ENCODE peak calls at places on chromosomes 12 and 14, in four cellular contexts. One of them, this sample, is unnamed.

GRCh38 chr12:110251381-110251780 is 29.7 kb upstream of the ATP2A2 start:
- DNase-seq in foreskin keratinocyte: no peak
- DNase-seq in GM23248: no peak
- DNase-seq in IMR-90: no peak
- DNase-seq in this sample: no peak

GRCh38 chr12:67482751-67483661 is 165.5 kb upstream of the DYRK2 start:
- DNase-seq in foreskin keratinocyte: no peak
- DNase-seq in GM23248: peak; percentile 59
- DNase-seq in IMR-90: peak; percentile 56
- DNase-seq in this sample: peak; percentile 33

GRCh38 chr14:101480022-101480746 is 81.1 kb upstream of the DIO3 start:
- DNase-seq in IMR-90: no peak
- DNase-seq in GM23248: no peak
- DNase-seq in foreskin keratinocyte: no peak
- DNase-seq in this sample: no peak

GRCh38 chr12:1830981-1831930 is 10.9 kb downstream of the LRTM2 start:
- DNase-seq in GM23248: peak; percentile 71
- DNase-seq in IMR-90: peak; percentile 64
- DNase-seq in foreskin keratinocyte: peak; percentile 18
- DNase-seq in this sample: peak; percentile 26

GRCh38 chr12:52221912-52222457 is 11.1 kb upstream of the KRT7 start:
- DNase-seq in foreskin keratinocyte: no peak
- DNase-seq in GM23248: peak; percentile 89
- DNase-seq in IMR-90: peak; percentile 25
- DNase-seq in this sample: peak; percentile 77

GRCh38 chr12:121632069-121632970 is 6.0 kb downstream of the ORAI1 start:
- DNase-seq in foreskin keratinocyte: no peak
- DNase-seq in GM23248: no peak
- DNase-seq in IMR-90: peak; percentile 67
- DNase-seq in this sample: no peak

GRCh38 chr12:94286580-94287244 is 138.3 kb downstream of the PLXNC1 start:
- DNase-seq in foreskin keratinocyte: no peak
- DNase-seq in GM23248: no peak
- DNase-seq in IMR-90: no peak
- DNase-seq in this sample: no peak

GRCh38 chr14:90105756-90106155 is 44.0 kb downstream of the KCNK13 start:
- DNase-seq in IMR-90: no peak
- DNase-seq in GM23248: peak; percentile 7
- DNase-seq in foreskin keratinocyte: no peak
- DNase-seq in this sample: no peak

GRCh38 chr12:98220636-98221035 is 294.8 kb upstream of the TMPO start:
- DNase-seq in foreskin keratinocyte: no peak
- DNase-seq in GM23248: no peak
- DNase-seq in IMR-90: no peak
- DNase-seq in this sample: no peak
- H3K27ac ChIP-seq in foreskin keratinocyte: no peak overlapping the region
- H3K27ac ChIP-seq in GM23248: no peak overlapping the region
- H3K27ac ChIP-seq in IMR-90: no peak overlapping the region
- H3K27ac ChIP-seq in this sample: no peak overlapping the region

GRCh38 chr14:105487986-105488777 is 1.5 kb downstream of the CRIP1 start:
- DNase-seq in IMR-90: no peak
- DNase-seq in GM23248: no peak
- DNase-seq in foreskin keratinocyte: no peak
- DNase-seq in this sample: no peak
- H3K27ac ChIP-seq in IMR-90: no peak overlapping the region
- H3K27ac ChIP-seq in GM23248: no peak overlapping the region
- H3K27ac ChIP-seq in foreskin keratinocyte: no peak overlapping the region
- H3K27ac ChIP-seq in this sample: no peak overlapping the region

DNA sequence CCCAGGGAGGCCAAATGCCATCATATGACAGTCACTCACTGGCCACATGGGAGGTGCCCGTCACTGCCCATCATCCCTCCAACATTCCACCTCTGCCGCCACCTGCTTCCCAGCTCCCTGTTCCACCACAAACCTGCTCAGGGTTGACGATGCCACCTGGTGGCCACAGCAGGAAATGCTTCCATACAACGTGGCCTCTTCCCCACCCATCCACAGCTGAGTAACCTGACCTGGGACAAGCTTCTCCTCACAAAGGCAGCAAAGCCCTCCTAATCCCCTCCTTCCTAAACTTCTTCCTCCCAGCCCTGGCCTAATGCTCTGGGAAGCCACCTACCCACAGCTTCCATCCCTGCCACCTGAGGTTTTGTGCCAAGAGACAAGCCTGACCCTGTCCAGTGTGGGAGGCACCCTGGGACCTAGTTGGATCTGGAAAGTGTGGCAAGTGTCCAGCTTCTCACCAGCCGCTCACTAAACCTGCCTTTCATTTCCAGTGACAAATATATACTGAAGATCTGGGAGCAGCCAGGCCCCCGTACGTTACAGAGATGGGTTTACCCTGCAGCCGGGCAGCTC is 4.3 kb downstream of the DEGS2 start:
- DNase-seq in foreskin keratinocyte: no peak
- DNase-seq in GM23248: peak; percentile 44
- DNase-seq in IMR-90: no peak
- DNase-seq in this sample: peak; percentile 6
- H3K27ac ChIP-seq in foreskin keratinocyte: no peak overlapping the region
- H3K27ac ChIP-seq in GM23248: no peak overlapping the region
- H3K27ac ChIP-seq in IMR-90: no peak overlapping the region
- H3K27ac ChIP-seq in this sample: peak overlapping the region; percentile 20

DNA sequence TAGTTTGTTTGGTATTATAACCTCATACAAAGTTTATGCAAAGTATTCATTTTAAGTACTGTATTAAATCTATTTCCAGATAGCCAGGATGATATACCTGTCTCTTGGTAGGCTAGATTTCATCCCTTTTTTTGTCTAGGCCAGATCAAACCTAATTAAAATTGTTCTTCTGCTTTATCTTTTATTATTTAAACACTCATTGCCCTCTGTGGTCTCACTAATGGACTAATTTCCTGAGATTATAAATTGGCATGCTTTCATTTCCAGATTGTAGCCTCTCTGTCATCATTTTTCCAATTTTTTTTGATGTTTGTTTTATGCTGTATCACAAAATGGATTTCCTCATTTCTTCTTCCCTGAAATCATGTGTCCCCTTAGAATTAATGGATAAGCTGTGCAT is 85.6 kb upstream of the TMEM263 start:
- DNase-seq in foreskin keratinocyte: no peak
- DNase-seq in GM23248: no peak
- DNase-seq in IMR-90: no peak
- DNase-seq in this sample: no peak
- H3K27ac ChIP-seq in foreskin keratinocyte: no peak overlapping the region
- H3K27ac ChIP-seq in GM23248: no peak overlapping the region
- H3K27ac ChIP-seq in IMR-90: no peak overlapping the region
- H3K27ac ChIP-seq in this sample: no peak overlapping the region

GRCh38 chr14:60632257-60632656 is 17.0 kb downstream of the SIX1 start:
- DNase-seq in IMR-90: no peak
- DNase-seq in foreskin keratinocyte: no peak
- DNase-seq in GM23248: no peak
- DNase-seq in this sample: no peak
- H3K27ac ChIP-seq in IMR-90: no peak overlapping the region
- H3K27ac ChIP-seq in foreskin keratinocyte: no peak overlapping the region
- H3K27ac ChIP-seq in GM23248: no peak overlapping the region
- H3K27ac ChIP-seq in this sample: no peak overlapping the region

GRCh38 chr14:104470588-104470987 is 109.0 kb upstream of the C14orf180 start:
- DNase-seq in IMR-90: no peak
- DNase-seq in GM23248: no peak
- DNase-seq in foreskin keratinocyte: no peak
- DNase-seq in this sample: no peak

GRCh38 chr14:104467236-104467635 is 112.3 kb upstream of the C14orf180 start:
- DNase-seq in GM23248: no peak
- DNase-seq in foreskin keratinocyte: no peak
- DNase-seq in IMR-90: no peak
- DNase-seq in this sample: no peak

GRCh38 chr14:104467641-104468040 is 111.9 kb upstream of the C14orf180 start:
- DNase-seq in foreskin keratinocyte: no peak
- DNase-seq in IMR-90: no peak
- DNase-seq in GM23248: no peak
- DNase-seq in this sample: no peak

GRCh38 chr14:104471114-104471513 is 108.5 kb upstream of the C14orf180 start:
- DNase-seq in IMR-90: no peak
- DNase-seq in GM23248: no peak
- DNase-seq in foreskin keratinocyte: no peak
- DNase-seq in this sample: no peak

GRCh38 chr14:104469591-104469990 is 110.0 kb upstream of the C14orf180 start:
- DNase-seq in foreskin keratinocyte: no peak
- DNase-seq in GM23248: no peak
- DNase-seq in IMR-90: no peak
- DNase-seq in this sample: no peak
- H3K27ac ChIP-seq in foreskin keratinocyte: no peak overlapping the region
- H3K27ac ChIP-seq in GM23248: no peak overlapping the region
- H3K27ac ChIP-seq in IMR-90: no peak overlapping the region
- H3K27ac ChIP-seq in this sample: no peak overlapping the region

GRCh38 chr12:530308-530707 is 70.6 kb downstream of the B4GALNT3 start:
- DNase-seq in GM23248: peak; percentile 89
- DNase-seq in foreskin keratinocyte: peak; percentile 91
- DNase-seq in IMR-90: no peak
- DNase-seq in this sample: peak; percentile 95
- H3K27ac ChIP-seq in GM23248: peak overlapping the region; percentile 59
- H3K27ac ChIP-seq in foreskin keratinocyte: peak overlapping the region; percentile 81
- H3K27ac ChIP-seq in IMR-90: no peak overlapping the region
- H3K27ac ChIP-seq in this sample: peak overlapping the region; percentile 91

GRCh38 chr12:103012884-103013283 is 55.4 kb downstream of the ASCL1 start:
- DNase-seq in foreskin keratinocyte: no peak
- DNase-seq in IMR-90: no peak
- DNase-seq in GM23248: no peak
- DNase-seq in this sample: no peak

GRCh38 chr12:103011974-103012763 is 54.7 kb downstream of the ASCL1 start:
- DNase-seq in IMR-90: no peak
- DNase-seq in GM23248: no peak
- DNase-seq in foreskin keratinocyte: no peak
- DNase-seq in this sample: no peak

GRCh38 chr12:103016381-103016780 is 58.9 kb downstream of the ASCL1 start:
- DNase-seq in GM23248: no peak
- DNase-seq in IMR-90: no peak
- DNase-seq in foreskin keratinocyte: no peak
- DNase-seq in this sample: no peak

GRCh38 chr12:103013741-103014140 is 56.3 kb downstream of the ASCL1 start:
- DNase-seq in IMR-90: no peak
- DNase-seq in foreskin keratinocyte: no peak
- DNase-seq in GM23248: no peak
- DNase-seq in this sample: no peak
- H3K27ac ChIP-seq in IMR-90: no peak overlapping the region
- H3K27ac ChIP-seq in foreskin keratinocyte: no peak overlapping the region
- H3K27ac ChIP-seq in GM23248: no peak overlapping the region
- H3K27ac ChIP-seq in this sample: no peak overlapping the region